ENCODE peak calls at places on chromosomes 4 and X, in nine cellular contexts. One of them, this sample, is unnamed.
A peak's percentile ranks its signal among the peaks of the same experiment; 100 is the strongest.

GRCh38 chrX:137051978-137052640 is 18.3 kb upstream of the GPR101 start:
- DNase-seq in HCT116: peak; percentile 12
- DNase-seq in esophagus muscularis mucosa: no peak
- DNase-seq in fibroblast of the aortic adventitia: peak; percentile 37
- DNase-seq in bronchial epithelial cell: peak; percentile 10
- DNase-seq in CD8-positive, alpha-beta T cell: peak; percentile 67
- DNase-seq in tibial nerve: peak; percentile 18
- DNase-seq in lower leg skin: no peak
- DNase-seq in upper lobe of right lung: peak; percentile 79
- DNase-seq in this sample: peak; percentile 5

GRCh38 chrX:120549483-120550452 is 11.0 kb downstream of the CUL4B start:
- DNase-seq in HCT116: peak; percentile 83
- DNase-seq in fibroblast of the aortic adventitia: peak; percentile 90
- DNase-seq in esophagus muscularis mucosa: no peak
- DNase-seq in bronchial epithelial cell: peak; percentile 89
- DNase-seq in upper lobe of right lung: no peak
- DNase-seq in tibial nerve: no peak
- DNase-seq in lower leg skin: no peak
- DNase-seq in CD8-positive, alpha-beta T cell: no peak
- DNase-seq in this sample: peak; percentile 93

GRCh38 chr4:174713181-174713580 is 115.9 kb downstream of the GLRA3 start:
- DNase-seq in fibroblast of the aortic adventitia: no peak
- DNase-seq in bronchial epithelial cell: no peak
- DNase-seq in lower leg skin: no peak
- DNase-seq in HCT116: no peak
- DNase-seq in tibial nerve: no peak
- DNase-seq in CD8-positive, alpha-beta T cell: no peak
- DNase-seq in upper lobe of right lung: no peak
- DNase-seq in esophagus muscularis mucosa: no peak
- DNase-seq in this sample: no peak

GRCh38 chrX:105190252-105190853 is 30.1 kb downstream of the TEX13A start:
- DNase-seq in tibial nerve: peak; percentile 7
- DNase-seq in esophagus muscularis mucosa: no peak
- DNase-seq in upper lobe of right lung: no peak
- DNase-seq in lower leg skin: peak; percentile 11
- DNase-seq in fibroblast of the aortic adventitia: peak; percentile 44
- DNase-seq in CD8-positive, alpha-beta T cell: no peak
- DNase-seq in bronchial epithelial cell: peak; percentile 27
- DNase-seq in HCT116: no peak
- DNase-seq in this sample: peak; percentile 4

GRCh38 chr4:102600689-102601088 is 99.5 kb downstream of the NFKB1 start:
- DNase-seq in esophagus muscularis mucosa: no peak
- DNase-seq in upper lobe of right lung: no peak
- DNase-seq in tibial nerve: no peak
- DNase-seq in CD8-positive, alpha-beta T cell: no peak
- DNase-seq in lower leg skin: no peak
- DNase-seq in HCT116: no peak
- DNase-seq in bronchial epithelial cell: no peak
- DNase-seq in fibroblast of the aortic adventitia: no peak
- DNase-seq in this sample: no peak

GRCh38 chr4:11954093-11954492 is 525.4 kb upstream of the HS3ST1 start:
- DNase-seq in fibroblast of the aortic adventitia: peak; percentile 80
- DNase-seq in esophagus muscularis mucosa: no peak
- DNase-seq in CD8-positive, alpha-beta T cell: no peak
- DNase-seq in HCT116: peak; percentile 44
- DNase-seq in bronchial epithelial cell: peak; percentile 39
- DNase-seq in upper lobe of right lung: no peak
- DNase-seq in lower leg skin: no peak
- DNase-seq in tibial nerve: no peak
- DNase-seq in this sample: no peak

GRCh38 chr4:184163813-184164212 is 53.9 kb downstream of the ENPP6 start:
- DNase-seq in esophagus muscularis mucosa: peak; percentile 86
- DNase-seq in lower leg skin: no peak
- DNase-seq in bronchial epithelial cell: peak; percentile 36
- DNase-seq in upper lobe of right lung: peak; percentile 82
- DNase-seq in tibial nerve: peak; percentile 22
- DNase-seq in fibroblast of the aortic adventitia: peak; percentile 32
- DNase-seq in HCT116: no peak
- DNase-seq in CD8-positive, alpha-beta T cell: no peak
- DNase-seq in this sample: peak; percentile 12

GRCh38 chr4:102717448-102718092 is 43.2 kb downstream of the MANBA start:
- DNase-seq in bronchial epithelial cell: peak; percentile 82
- DNase-seq in upper lobe of right lung: no peak
- DNase-seq in fibroblast of the aortic adventitia: no peak
- DNase-seq in lower leg skin: no peak
- DNase-seq in HCT116: no peak
- DNase-seq in CD8-positive, alpha-beta T cell: no peak
- DNase-seq in tibial nerve: no peak
- DNase-seq in esophagus muscularis mucosa: no peak
- DNase-seq in this sample: no peak

GRCh38 chrX:152108527-152108926 is 29.9 kb downstream of the MAGEA10 start:
- DNase-seq in esophagus muscularis mucosa: no peak
- DNase-seq in upper lobe of right lung: no peak
- DNase-seq in CD8-positive, alpha-beta T cell: no peak
- DNase-seq in bronchial epithelial cell: no peak
- DNase-seq in tibial nerve: no peak
- DNase-seq in fibroblast of the aortic adventitia: no peak
- DNase-seq in HCT116: no peak
- DNase-seq in lower leg skin: no peak
- DNase-seq in this sample: no peak

GRCh38 chrX:38694394-38694793 is 106.9 kb upstream of the MID1IP1 start:
- DNase-seq in HCT116: no peak
- DNase-seq in upper lobe of right lung: no peak
- DNase-seq in fibroblast of the aortic adventitia: no peak
- DNase-seq in tibial nerve: no peak
- DNase-seq in lower leg skin: no peak
- DNase-seq in CD8-positive, alpha-beta T cell: no peak
- DNase-seq in esophagus muscularis mucosa: no peak
- DNase-seq in bronchial epithelial cell: peak; percentile 66
- DNase-seq in this sample: no peak

GRCh38 chr4:173009129-173009823 is 159.3 kb upstream of the GALNT7 start:
- DNase-seq in tibial nerve: no peak
- DNase-seq in fibroblast of the aortic adventitia: no peak
- DNase-seq in upper lobe of right lung: no peak
- DNase-seq in CD8-positive, alpha-beta T cell: no peak
- DNase-seq in lower leg skin: no peak
- DNase-seq in esophagus muscularis mucosa: no peak
- DNase-seq in bronchial epithelial cell: no peak
- DNase-seq in HCT116: no peak
- DNase-seq in this sample: no peak

GRCh38 chr4:20255823-20256222 is 4.1 kb downstream of the SLIT2 start:
- DNase-seq in fibroblast of the aortic adventitia: peak; percentile 56
- DNase-seq in esophagus muscularis mucosa: no peak
- DNase-seq in upper lobe of right lung: no peak
- DNase-seq in tibial nerve: no peak
- DNase-seq in lower leg skin: no peak
- DNase-seq in CD8-positive, alpha-beta T cell: no peak
- DNase-seq in bronchial epithelial cell: no peak
- DNase-seq in HCT116: no peak
- DNase-seq in this sample: no peak

GRCh38 chrX:112784692-112785091 is 55.9 kb downstream of the AMOT start:
- DNase-seq in fibroblast of the aortic adventitia: no peak
- DNase-seq in HCT116: no peak
- DNase-seq in bronchial epithelial cell: no peak
- DNase-seq in upper lobe of right lung: no peak
- DNase-seq in esophagus muscularis mucosa: no peak
- DNase-seq in lower leg skin: no peak
- DNase-seq in tibial nerve: no peak
- DNase-seq in CD8-positive, alpha-beta T cell: no peak
- DNase-seq in this sample: no peak

GRCh38 chr4:138671106-138671505 is 344.5 kb upstream of the NOCT start:
- DNase-seq in esophagus muscularis mucosa: no peak
- DNase-seq in HCT116: no peak
- DNase-seq in lower leg skin: no peak
- DNase-seq in tibial nerve: no peak
- DNase-seq in fibroblast of the aortic adventitia: peak; percentile 33
- DNase-seq in CD8-positive, alpha-beta T cell: no peak
- DNase-seq in bronchial epithelial cell: no peak
- DNase-seq in upper lobe of right lung: no peak
- DNase-seq in this sample: no peak
- H3K4me3 ChIP-seq in esophagus muscularis mucosa: no peak overlapping the region
- H3K4me3 ChIP-seq in HCT116: no peak overlapping the region
- H3K4me3 ChIP-seq in lower leg skin: no peak overlapping the region
- H3K4me3 ChIP-seq in tibial nerve: no peak overlapping the region
- H3K4me3 ChIP-seq in fibroblast of the aortic adventitia: no peak overlapping the region
- H3K4me3 ChIP-seq in CD8-positive, alpha-beta T cell: no peak overlapping the region
- H3K4me3 ChIP-seq in bronchial epithelial cell: no peak overlapping the region
- H3K4me3 ChIP-seq in upper lobe of right lung: no peak overlapping the region
- H3K4me3 ChIP-seq in this sample: no peak overlapping the region

DNA sequence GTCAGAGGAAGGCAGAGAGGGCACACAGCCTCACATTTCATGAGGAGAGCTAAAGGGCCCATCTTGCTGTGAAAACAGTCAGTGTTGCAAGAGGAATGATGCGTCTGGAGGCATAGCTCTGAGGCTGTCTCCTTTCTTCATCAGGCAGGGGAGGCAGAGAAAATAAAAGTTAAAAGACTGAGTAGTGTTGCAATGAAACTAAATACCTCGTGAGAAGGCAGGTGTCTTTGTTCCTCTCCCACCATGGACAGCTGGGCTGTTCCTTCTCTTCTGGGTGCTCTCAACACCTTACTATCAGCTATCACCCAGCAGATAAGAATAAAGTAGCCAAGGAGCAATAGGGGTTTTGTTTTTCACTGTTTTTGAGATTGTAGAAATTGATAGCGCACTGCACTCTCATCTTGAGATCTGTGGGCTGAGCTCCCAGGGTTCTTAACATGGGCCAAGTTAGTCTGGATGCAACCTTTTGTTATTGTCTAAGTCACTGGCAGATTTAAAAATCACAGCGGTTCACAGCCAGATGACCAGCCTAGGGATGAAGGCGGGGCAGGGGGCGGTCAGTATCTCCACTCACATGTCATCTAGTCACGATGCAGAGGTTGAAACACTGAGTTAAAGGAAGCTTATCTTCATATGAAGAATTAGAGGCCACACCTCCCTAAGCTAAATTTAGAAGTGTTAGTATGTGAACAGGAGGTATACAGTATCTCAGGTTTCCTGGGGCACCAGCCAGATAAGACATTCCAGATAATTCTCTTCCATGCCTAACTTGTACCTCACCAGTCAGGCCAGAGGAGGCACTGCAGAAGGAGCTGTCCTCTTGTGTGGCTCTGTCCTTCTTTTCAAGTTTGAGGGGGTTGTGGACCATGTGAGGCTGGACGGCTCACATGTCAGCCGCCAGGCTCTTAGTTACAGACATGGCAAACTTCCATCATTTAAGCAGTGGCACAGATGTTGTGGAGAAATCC is 36.9 kb downstream of the PARM1 start:
- DNase-seq in fibroblast of the aortic adventitia: peak; percentile 2
- DNase-seq in CD8-positive, alpha-beta T cell: no peak
- DNase-seq in esophagus muscularis mucosa: no peak
- DNase-seq in upper lobe of right lung: no peak
- DNase-seq in bronchial epithelial cell: peak; percentile 3
- DNase-seq in HCT116: no peak
- DNase-seq in tibial nerve: no peak
- DNase-seq in lower leg skin: no peak
- DNase-seq in this sample: no peak
- TF ChIP-seq CTCF in fibroblast of the aortic adventitia: no peak
- TF ChIP-seq CTCF in CD8-positive, alpha-beta T cell: no peak
- TF ChIP-seq CTCF in esophagus muscularis mucosa: no peak
- TF ChIP-seq CTCF in upper lobe of right lung: no peak
- TF ChIP-seq CTCF in bronchial epithelial cell: peak; percentile 15
- TF ChIP-seq CTCF in HCT116: no peak
- TF ChIP-seq CTCF in tibial nerve: no peak
- TF ChIP-seq CTCF in lower leg skin: no peak
- TF ChIP-seq CTCF in this sample: no peak

GRCh38 chr4:139886798-139887197 is 221.2 kb downstream of the MGST2 start:
- DNase-seq in esophagus muscularis mucosa: no peak
- DNase-seq in bronchial epithelial cell: no peak
- DNase-seq in fibroblast of the aortic adventitia: no peak
- DNase-seq in HCT116: no peak
- DNase-seq in lower leg skin: no peak
- DNase-seq in upper lobe of right lung: no peak
- DNase-seq in CD8-positive, alpha-beta T cell: no peak
- DNase-seq in tibial nerve: no peak
- DNase-seq in this sample: peak; percentile 8

GRCh38 chr4:139889901-139890300 is 224.3 kb downstream of the MGST2 start:
- DNase-seq in lower leg skin: no peak
- DNase-seq in CD8-positive, alpha-beta T cell: no peak
- DNase-seq in upper lobe of right lung: no peak
- DNase-seq in fibroblast of the aortic adventitia: no peak
- DNase-seq in bronchial epithelial cell: no peak
- DNase-seq in esophagus muscularis mucosa: no peak
- DNase-seq in HCT116: no peak
- DNase-seq in tibial nerve: no peak
- DNase-seq in this sample: no peak

GRCh38 chr4:139887962-139888735 is 222.5 kb downstream of the MGST2 start:
- DNase-seq in CD8-positive, alpha-beta T cell: no peak
- DNase-seq in tibial nerve: no peak
- DNase-seq in upper lobe of right lung: peak; percentile 73
- DNase-seq in fibroblast of the aortic adventitia: no peak
- DNase-seq in HCT116: no peak
- DNase-seq in lower leg skin: peak; percentile 48
- DNase-seq in bronchial epithelial cell: peak; percentile 98
- DNase-seq in esophagus muscularis mucosa: peak; percentile 84
- DNase-seq in this sample: no peak

GRCh38 chr4:139889194-139889762 is 223.7 kb downstream of the MGST2 start:
- DNase-seq in tibial nerve: no peak
- DNase-seq in upper lobe of right lung: no peak
- DNase-seq in lower leg skin: no peak
- DNase-seq in CD8-positive, alpha-beta T cell: no peak
- DNase-seq in fibroblast of the aortic adventitia: no peak
- DNase-seq in bronchial epithelial cell: peak; percentile 94
- DNase-seq in esophagus muscularis mucosa: no peak
- DNase-seq in HCT116: no peak
- DNase-seq in this sample: no peak

GRCh38 chr4:139887378-139887801 is 221.8 kb downstream of the MGST2 start:
- DNase-seq in bronchial epithelial cell: peak; percentile 67
- DNase-seq in esophagus muscularis mucosa: peak; percentile 80
- DNase-seq in HCT116: no peak
- DNase-seq in upper lobe of right lung: no peak
- DNase-seq in tibial nerve: no peak
- DNase-seq in CD8-positive, alpha-beta T cell: no peak
- DNase-seq in lower leg skin: no peak
- DNase-seq in fibroblast of the aortic adventitia: no peak
- DNase-seq in this sample: peak; percentile 14
- H3K4me3 ChIP-seq in bronchial epithelial cell: peak overlapping the region; percentile 28
- H3K4me3 ChIP-seq in esophagus muscularis mucosa: peak overlapping the region; percentile 27
- H3K4me3 ChIP-seq in HCT116: no peak overlapping the region
- H3K4me3 ChIP-seq in upper lobe of right lung: peak overlapping the region; percentile 42
- H3K4me3 ChIP-seq in tibial nerve: peak overlapping the region; percentile 15
- H3K4me3 ChIP-seq in CD8-positive, alpha-beta T cell: no peak overlapping the region
- H3K4me3 ChIP-seq in lower leg skin: no peak overlapping the region
- H3K4me3 ChIP-seq in fibroblast of the aortic adventitia: no peak overlapping the region
- H3K4me3 ChIP-seq in this sample: peak overlapping the region; percentile 35

GRCh38 chr4:139692300-139693012 is 26.8 kb downstream of the MGST2 start:
- DNase-seq in CD8-positive, alpha-beta T cell: no peak
- DNase-seq in bronchial epithelial cell: no peak
- DNase-seq in HCT116: no peak
- DNase-seq in upper lobe of right lung: no peak
- DNase-seq in fibroblast of the aortic adventitia: no peak
- DNase-seq in tibial nerve: no peak
- DNase-seq in lower leg skin: no peak
- DNase-seq in esophagus muscularis mucosa: no peak
- DNase-seq in this sample: no peak
- TF ChIP-seq CTCF in CD8-positive, alpha-beta T cell: no peak
- TF ChIP-seq CTCF in bronchial epithelial cell: peak; percentile 21
- TF ChIP-seq CTCF in HCT116: no peak
- TF ChIP-seq CTCF in upper lobe of right lung: peak; percentile 5
- TF ChIP-seq CTCF in fibroblast of the aortic adventitia: peak; percentile 25
- TF ChIP-seq CTCF in tibial nerve: no peak
- TF ChIP-seq CTCF in lower leg skin: no peak
- TF ChIP-seq CTCF in esophagus muscularis mucosa: no peak
- TF ChIP-seq CTCF in this sample: peak; percentile 28

GRCh38 chrX:139823806-139824205 is 109.0 kb downstream of the ATP11C start:
- DNase-seq in HCT116: no peak
- DNase-seq in esophagus muscularis mucosa: no peak
- DNase-seq in tibial nerve: no peak
- DNase-seq in bronchial epithelial cell: peak; percentile 39
- DNase-seq in lower leg skin: no peak
- DNase-seq in CD8-positive, alpha-beta T cell: no peak
- DNase-seq in upper lobe of right lung: no peak
- DNase-seq in fibroblast of the aortic adventitia: peak; percentile 43
- DNase-seq in this sample: no peak
- H3K4me3 ChIP-seq in HCT116: no peak overlapping the region
- H3K4me3 ChIP-seq in esophagus muscularis mucosa: no peak overlapping the region
- H3K4me3 ChIP-seq in tibial nerve: no peak overlapping the region
- H3K4me3 ChIP-seq in bronchial epithelial cell: no peak overlapping the region
- H3K4me3 ChIP-seq in lower leg skin: no peak overlapping the region
- H3K4me3 ChIP-seq in CD8-positive, alpha-beta T cell: no peak overlapping the region
- H3K4me3 ChIP-seq in upper lobe of right lung: no peak overlapping the region
- H3K4me3 ChIP-seq in fibroblast of the aortic adventitia: no peak overlapping the region
- H3K4me3 ChIP-seq in this sample: no peak overlapping the region

This sample was measured in AG10803.